ENCODE peak calls at places on chromosomes 3 and 15, in ten cellular contexts. U is A549; S is head of caudate nucleus; D is stimulated activated CD8-positive, alpha-beta memory T cell treated with anti-CD3 and anti-CD28 coated beads, Interleukin-15, amount 100 ng/mL, for 1 hour; J is iris pigment epithelial cell; N is LHCN-M2; O is tibial nerve; T is CD8-positive, alpha-beta T cell; Y is RCC 7860; X is T-helper 1 cell. L is an unnamed sample.

GRCh38 chr3:72957303-72957702 is 39.3 kb upstream of the PPP4R2 start:
- DNase-seq in U (no peak), S (peak), D (no peak), J (no peak), N (no peak), O (peak), T (no peak), Y (no peak), X (no peak), L (no peak)

GRCh38 chr15:98085003-98085639 is 124.6 kb downstream of the ARRDC4 start:
- DNase-seq in U (peak), S (peak), D (no peak), J (peak), N (peak), O (no peak), T (peak), Y (peak), X (no peak), L (peak)

GRCh38 chr3:5022187-5022965 is 43.1 kb downstream of the BHLHE40 start:
- DNase-seq in U (no peak), S (no peak), D (no peak), J (peak), N (no peak), O (no peak), T (no peak), Y (peak), X (no peak), L (peak)

GRCh38 chr3:50417637-50418033 is 58.3 kb upstream of the TMEM115 start:
- DNase-seq in U (no peak), S (no peak), D (no peak), J (no peak), N (no peak), O (no peak), T (no peak), Y (no peak), X (no peak), L (no peak)

GRCh38 chr3:170488802-170489201 is 70.1 kb downstream of the CLDN11 start:
- DNase-seq in U (no peak), S (no peak), D (no peak), J (peak), N (peak), O (no peak), T (no peak), Y (no peak), X (no peak), L (no peak)

GRCh38 chr3:45933586-45933985 is 9.7 kb upstream of the CXCR6 start:
- DNase-seq in U (no peak), S (no peak), D (no peak), J (no peak), N (no peak), O (no peak), T (no peak), Y (no peak), X (no peak), L (no peak)

GRCh38 chr3:195203631-195204030 is 67.3 kb downstream of the XXYLT1 start:
- DNase-seq in U (no peak), S (peak), D (no peak), J (no peak), N (no peak), O (no peak), T (no peak), Y (no peak), X (no peak), L (no peak)

GRCh38 chr3:32238816-32239637 is 547 bp downstream of the CMTM8 start:
- DNase-seq in U (peak), S (peak), D (no peak), J (peak), N (peak), O (no peak), T (peak), Y (no peak), X (no peak), L (peak)

GRCh38 chr3:37935756-37936666 is 54.6 kb upstream of the VILL start:
- DNase-seq in U (no peak), S (no peak), D (no peak), J (peak), N (peak), O (no peak), T (no peak), Y (peak), X (no peak), L (no peak)

GRCh38 chr3:195094211-195094921 is 176.6 kb downstream of the XXYLT1 start:
- DNase-seq in U (no peak), S (no peak), D (no peak), J (no peak), N (no peak), O (no peak), T (no peak), Y (peak), X (no peak), L (no peak)

GRCh38 chr3:109532257-109533216 is 195.2 kb upstream of the DPPA4 start:
- DNase-seq in U (no peak), S (peak), D (no peak), J (peak), N (peak), O (no peak), T (peak), Y (peak), X (no peak), L (peak)

GRCh38 chr3:14826069-14826468 is 7.3 kb downstream of the FGD5 start:
- DNase-seq in U (no peak), S (no peak), D (no peak), J (no peak), N (no peak), O (no peak), T (no peak), Y (no peak), X (no peak), L (no peak)

L was measured in RKO.